ENCODE peak calls at places on chromosomes 2 and 18, in nine cellular contexts. K, X, P, O, A, V, S, N and Q are unnamed samples.

GRCh38 chr2:144376475-144376874 is 143.4 kb downstream of the ZEB2 start:
- DNase-seq in K (no peak), X (no peak), P (no peak), O (no peak), A (no peak), V (no peak), S (peak; percentile 45), N (no peak), Q (no peak)

GRCh38 chr2:151614606-151615306 is 119.5 kb downstream of the NEB start:
- DNase-seq in K (no peak), X (no peak), P (peak; percentile 11), O (no peak), A (no peak), V (no peak), S (no peak), N (no peak), Q (no peak)

GRCh38 chr2:45894211-45894610 is 242.7 kb downstream of the PRKCE start:
- DNase-seq in K (no peak), X (no peak), P (no peak), O (no peak), A (no peak), V (no peak), S (no peak), N (no peak), Q (no peak)

GRCh38 chr18:29181151-29181901 is 1004.4 kb upstream of the CDH2 start:
- DNase-seq in K (no peak), X (no peak), P (no peak), O (no peak), A (peak; percentile 98), V (peak; percentile 91), S (no peak), N (peak; percentile 89), Q (peak; percentile 65)

GRCh38 chr2:163800889-163801498 is 65.2 kb upstream of the FIGN start:
- DNase-seq in K (no peak), X (no peak), P (no peak), O (no peak), A (peak; percentile 15), V (peak; percentile 84), S (no peak), N (peak; percentile 86), Q (peak; percentile 65)

GRCh38 chr2:163505281-163505680 is 230.5 kb downstream of the FIGN start:
- DNase-seq in K (no peak), X (no peak), P (no peak), O (no peak), A (no peak), V (no peak), S (no peak), N (no peak), Q (no peak)

GRCh38 chr2:128374711-128375413 is 56.2 kb upstream of the HS6ST1 start:
- DNase-seq in K (peak; percentile 45), X (no peak), P (no peak), O (no peak), A (no peak), V (no peak), S (no peak), N (peak; percentile 38), Q (no peak)

GRCh38 chr2:134758632-134759031 is 39.8 kb upstream of the TMEM163 start:
- DNase-seq in K (no peak), X (no peak), P (peak; percentile 21), O (no peak), A (no peak), V (no peak), S (peak; percentile 7), N (no peak), Q (no peak)

GRCh38 chr18:76448262-76449109 is 46.6 kb downstream of the ZNF516 start:
- DNase-seq in K (no peak), X (no peak), P (no peak), O (no peak), A (no peak), V (no peak), S (peak; percentile 61), N (no peak), Q (no peak)

GRCh38 chr2:14781148-14781547 is 148.6 kb downstream of the LRATD1 start:
- DNase-seq in K (peak; percentile 45), X (no peak), P (no peak), O (no peak), A (no peak), V (no peak), S (no peak), N (no peak), Q (no peak)

GRCh38 chr18:10020176-10020575 is 106.4 kb downstream of the VAPA start:
- DNase-seq in K (peak; percentile 50), X (no peak), P (no peak), O (no peak), A (no peak), V (no peak), S (peak; percentile 71), N (no peak), Q (no peak)

GRCh38 chr2:9391961-9392695 is 31.2 kb downstream of the ITGB1BP1 start:
- DNase-seq in K (no peak), X (no peak), P (no peak), O (no peak), A (no peak), V (no peak), S (no peak), N (no peak), Q (no peak)

GRCh38 chr2:181456660-181457120 is 496 bp upstream of the ITGA4 start:
- DNase-seq in K (no peak), X (peak; percentile 67), P (peak; percentile 95), O (peak; percentile 49), A (no peak), V (no peak), S (peak; percentile 98), N (peak; percentile 29), Q (no peak)

GRCh38 chr2:165609672-165610071 is 140.2 kb downstream of the CSRNP3 start:
- DNase-seq in K (no peak), X (no peak), P (no peak), O (no peak), A (no peak), V (no peak), S (no peak), N (no peak), Q (no peak)

GRCh38 chr2:121245120-121245820 is 39.7 kb downstream of the TFCP2L1 start:
- DNase-seq in K (no peak), X (no peak), P (no peak), O (no peak), A (no peak), V (no peak), S (no peak), N (no peak), Q (no peak)

GRCh38 chr18:59085126-59085794 is 54.4 kb upstream of the SEC11C start:
- DNase-seq in K (no peak), X (no peak), P (peak; percentile 37), O (no peak), A (no peak), V (no peak), S (no peak), N (no peak), Q (no peak)

GRCh38 chr2:138500592-138501426 is 761 bp upstream of the SPOPL start:
- DNase-seq in K (no peak), X (peak; percentile 13), P (peak; percentile 28), O (no peak), A (no peak), V (no peak), S (no peak), N (no peak), Q (no peak)

GRCh38 chr2:55901322-55901721 is 22.3 kb downstream of the EFEMP1 start:
- DNase-seq in K (no peak), X (no peak), P (no peak), O (no peak), A (peak; percentile 70), V (no peak), S (peak; percentile 16), N (peak; percentile 52), Q (peak; percentile 63)

GRCh38 chr2:239238381-239238780 is 162.4 kb downstream of the HDAC4 start:
- DNase-seq in K (no peak), X (no peak), P (no peak), O (no peak), A (no peak), V (no peak), S (no peak), N (no peak), Q (no peak)

GRCh38 chr2:86309966-86310365 is 27.5 kb downstream of the REEP1 start:
- DNase-seq in K (no peak), X (no peak), P (no peak), O (no peak), A (no peak), V (no peak), S (peak; percentile 19), N (no peak), Q (no peak)
- TF ChIP-seq CTCF in K (no peak), X (no peak), P (no peak), O (no peak), A (no peak), V (no peak), S (no peak), N (no peak), Q (no peak)

DNA sequence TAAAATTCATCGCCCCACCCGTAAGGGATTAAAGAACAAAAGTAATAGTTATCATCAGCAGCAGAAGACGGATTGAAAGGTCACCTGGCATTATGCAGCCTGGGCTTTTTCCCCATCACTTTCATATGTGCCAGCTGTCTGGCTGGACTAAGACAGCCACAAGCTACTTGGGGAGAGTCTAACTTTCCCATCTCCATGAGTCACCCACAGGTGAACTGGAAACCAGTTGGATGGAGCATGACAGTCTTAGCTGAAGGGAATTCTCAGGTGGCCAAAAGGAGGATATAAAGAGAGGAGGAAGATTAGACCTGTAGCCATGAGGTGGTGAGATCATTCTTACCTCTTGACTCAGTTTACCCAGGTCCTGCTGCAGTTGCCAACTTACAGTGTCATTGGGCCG is 7.0 kb upstream of the FAM178B start:
- DNase-seq in K (no peak), X (no peak), P (no peak), O (no peak), A (no peak), V (no peak), S (no peak), N (no peak), Q (no peak)
- TF ChIP-seq CTCF in K (no peak), X (no peak), P (no peak), O (no peak), A (no peak), V (no peak), S (no peak), N (no peak), Q (no peak)

GRCh38 chr18:38369772-38370690 is 804.4 kb upstream of the CELF4 start:
- DNase-seq in K (no peak), X (peak; percentile 3), P (peak; percentile 44), O (no peak), A (no peak), V (no peak), S (no peak), N (no peak), Q (peak; percentile 48)
- TF ChIP-seq CTCF in K (no peak), X (no peak), P (no peak), O (no peak), A (no peak), V (no peak), S (no peak), N (no peak), Q (no peak)

DNA sequence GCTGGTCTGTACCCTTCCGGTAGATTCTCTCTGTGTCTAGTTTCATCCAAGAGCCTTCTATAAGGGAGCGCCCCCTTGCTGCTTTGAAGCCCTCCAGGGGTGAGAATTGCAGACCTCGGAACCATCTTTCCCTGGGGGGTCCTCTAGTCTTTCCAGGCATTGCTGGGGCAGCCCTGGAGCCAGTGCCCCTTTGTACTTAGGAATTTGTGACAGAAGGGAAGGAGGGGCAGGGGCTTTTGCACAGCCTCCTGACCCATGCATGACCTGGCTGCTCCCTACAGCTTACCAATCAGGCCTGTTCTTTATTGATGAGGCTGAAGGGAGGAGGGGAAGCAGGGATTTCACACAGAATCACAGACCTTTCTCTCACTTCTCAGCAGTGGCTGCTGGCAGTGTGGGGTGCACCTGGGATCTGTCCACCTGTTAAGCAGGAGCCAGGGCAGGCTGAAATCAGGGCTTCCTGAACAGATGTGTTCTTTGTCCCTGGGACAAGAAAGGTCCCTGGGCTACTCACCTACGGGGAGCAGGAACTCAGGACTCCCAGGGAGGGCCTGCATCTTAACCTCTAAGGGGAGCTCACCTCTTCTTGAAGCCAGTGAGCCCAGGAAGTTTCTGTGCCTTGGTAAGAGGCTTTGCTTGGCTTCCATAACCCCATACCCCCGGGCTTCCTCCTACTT is 56.0 kb upstream of the MAPRE3 start:
- DNase-seq in K (no peak), X (no peak), P (no peak), O (no peak), A (no peak), V (no peak), S (no peak), N (no peak), Q (no peak)
- TF ChIP-seq CTCF in K (no peak), X (no peak), P (no peak), O (no peak), A (no peak), V (no peak), S (no peak), N (no peak), Q (no peak)